ENCODE peak calls at places on chromosomes 16 and 17, in five cellular contexts. G is IMR-90, Y is body of pancreas, K is vagina, S is GM23338. D is an unnamed sample.

GRCh38 chr17:21286066-21286770 is 1.7 kb downstream of the MAP2K3 start:
- DNase-seq in G (peak; percentile 99), Y (peak; percentile 96), K (no peak), S (no peak), D (peak; percentile 94)

GRCh38 chr17:57016066-57016763 is 38.3 kb downstream of the SCPEP1 start:
- DNase-seq in G (no peak), Y (no peak), K (no peak), S (no peak), D (no peak)

GRCh38 chr16:88596477-88596876 is 26.3 kb downstream of the ZC3H18 start:
- DNase-seq in G (no peak), Y (peak; percentile 35), K (no peak), S (no peak), D (no peak)

GRCh38 chr16:46918905-46919792 is 35.0 kb downstream of the GPT2 start:
- DNase-seq in G (no peak), Y (peak; percentile 97), K (no peak), S (no peak), D (peak; percentile 45)

GRCh38 chr17:30200086-30200485 is 35.4 kb downstream of the SLC6A4 start:
- DNase-seq in G (no peak), Y (no peak), K (no peak), S (no peak), D (no peak)

GRCh38 chr17:17693253-17693954 is 12.1 kb downstream of the RAI1 start:
- DNase-seq in G (no peak), Y (peak; percentile 86), K (no peak), S (peak; percentile 71), D (peak; percentile 79)

GRCh38 chr17:63611354-63611753 is 10.7 kb downstream of the TACO1 start:
- DNase-seq in G (no peak), Y (no peak), K (no peak), S (no peak), D (no peak)

GRCh38 chr16:10902999-10903398 is 26.0 kb downstream of the CIITA start:
- DNase-seq in G (no peak), Y (no peak), K (no peak), S (no peak), D (no peak)

GRCh38 chr16:8751481-8752311 is 45.7 kb downstream of the TMEM186 start:
- DNase-seq in G (peak; percentile 78), Y (peak; percentile 47), K (no peak), S (peak; percentile 32), D (peak; percentile 52)

GRCh38 chr16:1612320-1613111 is at the start of gene CRAMP1:
- DNase-seq in G (no peak), Y (no peak), K (no peak), S (peak; percentile 29), D (peak; percentile 43)

GRCh38 chr17:64071111-64071510 is 50.7 kb upstream of the ICAM2 start:
- DNase-seq in G (no peak), Y (no peak), K (no peak), S (no peak), D (no peak)

GRCh38 chr16:48101069-48101674 is 54.6 kb downstream of the ABCC12 start:
- DNase-seq in G (no peak), Y (peak; percentile 39), K (no peak), S (no peak), D (no peak)

GRCh38 chr17:40224707-40225092 is 5.6 kb downstream of the WIPF2 start:
- DNase-seq in G (peak; percentile 55), Y (peak; percentile 49), K (no peak), S (no peak), D (no peak)

GRCh38 chr16:57689772-57690558 is 4.6 kb upstream of the DRC7 start:
- DNase-seq in G (no peak), Y (no peak), K (no peak), S (peak; percentile 27), D (no peak)

GRCh38 chr16:28107232-28107631 is 43.7 kb upstream of the GSG1L start:
- DNase-seq in G (no peak), Y (no peak), K (no peak), S (no peak), D (no peak)

GRCh38 chr17:33976816-33977215 is 278.3 kb upstream of the CCL2 start:
- DNase-seq in G (no peak), Y (no peak), K (peak; percentile 64), S (no peak), D (no peak)

GRCh38 chr17:70378005-70378404 is 208.7 kb downstream of the KCNJ2 start:
- DNase-seq in G (no peak), Y (no peak), K (no peak), S (no peak), D (no peak)

GRCh38 chr17:34436607-34437006 is 73.6 kb upstream of the CCL1 start:
- DNase-seq in G (no peak), Y (no peak), K (no peak), S (peak; percentile 17), D (no peak)

DNA sequence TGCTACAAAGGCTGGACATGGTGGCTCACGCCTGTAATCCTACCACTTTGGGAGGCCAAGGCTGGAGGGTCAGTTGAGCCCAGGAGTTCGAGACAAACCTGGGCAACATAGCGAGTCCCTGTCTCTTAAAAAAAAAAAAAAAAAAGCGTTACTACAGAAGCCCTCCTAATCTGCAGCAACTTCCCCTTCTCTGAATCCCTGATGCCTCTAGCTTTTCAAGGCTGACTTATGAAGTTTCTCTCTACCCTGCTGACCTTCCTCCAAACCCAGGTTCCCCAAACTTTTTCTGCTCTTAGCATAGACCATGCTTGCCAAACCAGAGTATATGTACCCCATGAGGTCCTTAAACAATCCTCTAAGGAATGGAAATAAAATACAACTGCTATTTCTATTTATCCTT is 16.4 kb downstream of the LYRM1 start:
- DNase-seq in G (no peak), Y (no peak), K (no peak), S (no peak), D (no peak)
- H3K4me3 ChIP-seq in G (no peak overlapping the region), Y (no peak overlapping the region), K (no peak overlapping the region), S (no peak overlapping the region), D (no peak overlapping the region)

GRCh38 chr17:78934681-78935418 is 9.7 kb upstream of the TIMP2 start:
- DNase-seq in G (peak; percentile 51), Y (no peak), K (no peak), S (no peak), D (no peak)
- H3K4me3 ChIP-seq in G (no peak overlapping the region), Y (no peak overlapping the region), K (peak overlapping the region; percentile 0), S (no peak overlapping the region), D (no peak overlapping the region)

GRCh38 chr17:27464431-27464830 is 8.2 kb downstream of the KSR1 start:
- DNase-seq in G (no peak), Y (no peak), K (no peak), S (no peak), D (no peak)

GRCh38 chr17:27469256-27469655 is 13.0 kb downstream of the KSR1 start:
- DNase-seq in G (no peak), Y (no peak), K (no peak), S (no peak), D (no peak)

GRCh38 chr17:27463235-27463677 is 7.0 kb downstream of the KSR1 start:
- DNase-seq in G (no peak), Y (no peak), K (no peak), S (no peak), D (no peak)

GRCh38 chr17:27466376-27466747 is 10.1 kb downstream of the KSR1 start:
- DNase-seq in G (no peak), Y (no peak), K (no peak), S (peak; percentile 52), D (no peak)

GRCh38 chr17:27466748-27467375 is 10.6 kb downstream of the KSR1 start:
- DNase-seq in G (no peak), Y (no peak), K (no peak), S (no peak), D (no peak)
- H3K4me3 ChIP-seq in G (no peak overlapping the region), Y (no peak overlapping the region), K (no peak overlapping the region), S (peak overlapping the region; percentile 31), D (no peak overlapping the region)

DNA sequence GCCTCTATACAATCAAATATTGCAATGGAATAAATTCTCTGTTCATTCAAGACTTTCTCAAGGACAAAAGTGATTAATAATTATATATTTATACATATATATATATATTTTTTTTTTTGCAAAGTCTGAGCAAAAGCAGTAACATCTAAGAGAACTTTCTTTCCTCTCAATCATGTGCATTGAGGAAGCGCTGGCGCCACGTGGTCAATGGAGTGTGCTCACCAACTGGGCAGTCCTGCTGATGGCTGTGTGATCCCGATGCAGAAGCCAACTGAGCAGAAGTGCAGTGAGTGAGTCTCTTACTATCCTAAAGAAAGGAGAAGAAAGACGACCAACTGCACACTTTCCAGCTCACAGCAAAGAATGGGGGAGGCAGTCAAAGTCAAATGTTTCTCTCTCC is 37.2 kb upstream of the ULK2 start:
- DNase-seq in G (no peak), Y (peak; percentile 37), K (no peak), S (no peak), D (no peak)
- H3K4me3 ChIP-seq in G (no peak overlapping the region), Y (no peak overlapping the region), K (no peak overlapping the region), S (no peak overlapping the region), D (no peak overlapping the region)

GRCh38 chr16:4428500-4428899 is 2.8 kb downstream of the DNAJA3 start:
- DNase-seq in G (no peak), Y (no peak), K (no peak), S (no peak), D (no peak)

GRCh38 chr16:4426021-4426684 is 485 bp downstream of the DNAJA3 start:
- DNase-seq in G (no peak), Y (no peak), K (no peak), S (peak; percentile 54), D (peak; percentile 67)

GRCh38 chr16:4425378-4426020 is at the start of gene DNAJA3:
- DNase-seq in G (peak; percentile 96), Y (peak; percentile 93), K (no peak), S (peak; percentile 93), D (peak; percentile 98)

GRCh38 chr16:4431023-4431422 is 5.4 kb downstream of the DNAJA3 start:
- DNase-seq in G (no peak), Y (no peak), K (no peak), S (no peak), D (no peak)

DNA sequence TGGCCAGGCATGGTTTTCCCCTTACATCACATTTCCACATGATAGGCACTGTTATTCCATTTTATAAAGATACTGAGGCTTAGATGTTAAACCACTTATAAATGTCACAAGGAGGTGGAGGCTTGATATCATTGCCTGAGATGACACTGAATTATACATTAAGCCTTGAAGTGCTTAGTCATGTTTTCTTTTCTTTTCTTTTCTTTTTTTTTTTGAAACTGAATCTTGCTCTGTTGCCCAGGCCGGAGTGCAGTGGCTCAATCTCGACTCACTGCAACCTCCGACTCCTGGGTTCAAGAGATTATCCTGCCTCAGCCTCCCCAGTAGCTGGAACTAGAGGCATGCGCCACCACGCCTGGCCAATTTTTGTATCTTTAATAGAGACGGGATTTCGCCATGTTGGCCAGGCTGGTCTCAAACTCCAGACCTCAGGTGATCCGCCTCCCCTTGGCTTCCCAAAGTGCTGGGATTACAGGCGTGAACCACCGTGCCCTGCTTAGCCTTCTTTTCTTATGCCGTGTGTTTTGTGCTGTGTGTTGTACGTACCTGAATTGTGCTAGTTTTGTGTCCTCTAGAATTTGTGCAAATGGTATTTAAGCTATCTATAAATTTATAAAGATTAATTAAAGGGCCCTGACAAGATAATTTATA is 1.2 kb downstream of the DNAJA3 start:
- DNase-seq in G (no peak), Y (no peak), K (no peak), S (no peak), D (no peak)
- H3K4me3 ChIP-seq in G (peak overlapping the region; percentile 61), Y (peak overlapping the region; percentile 71), K (peak overlapping the region; percentile 58), S (peak overlapping the region; percentile 67), D (peak overlapping the region; percentile 74)

GRCh38 chr17:48910370-48910769 is 2.2 kb downstream of the UBE2Z start:
- DNase-seq in G (no peak), Y (no peak), K (no peak), S (no peak), D (no peak)
- H3K4me3 ChIP-seq in G (no peak overlapping the region), Y (no peak overlapping the region), K (no peak overlapping the region), S (peak overlapping the region; percentile 96), D (no peak overlapping the region)

GRCh38 chr16:3017262-3017805 is 649 bp downstream of the CLDN6 start:
- DNase-seq in G (no peak), Y (no peak), K (no peak), S (peak; percentile 33), D (no peak)
- H3K4me3 ChIP-seq in G (no peak overlapping the region), Y (no peak overlapping the region), K (no peak overlapping the region), S (peak overlapping the region; percentile 99), D (peak overlapping the region; percentile 42)

D was measured in hepatocyte.